ENCODE peak calls at places on chromosome 18, in six cellular contexts. H is NCI-H748 treated with DMSO at 0.1 percent for 48 hours, C is SHP77, Y is HCT116, J is left colon, F is Caco-2. K is an unnamed sample.

GRCh38 chr18:12606592-12607315 is 51.2 kb downstream of the SPIRE1 start:
- DNase-seq in H (no peak), C (no peak), Y (peak), J (no peak), F (no peak), K (peak)

GRCh38 chr18:35695384-35695783 is 113.8 kb downstream of the GALNT1 start:
- DNase-seq in H (no peak), C (no peak), Y (no peak), J (no peak), F (no peak), K (no peak)

GRCh38 chr18:47953471-47953931 is 23.0 kb upstream of the SMAD2 start:
- DNase-seq in H (no peak), C (peak), Y (no peak), J (no peak), F (no peak), K (no peak)

GRCh38 chr18:27411911-27412310 is 226.8 kb upstream of the CHST9 start:
- DNase-seq in H (no peak), C (no peak), Y (no peak), J (no peak), F (no peak), K (no peak)

GRCh38 chr18:79755496-79756142 is 42.1 kb upstream of the KCNG2 start:
- DNase-seq in H (no peak), C (no peak), Y (no peak), J (peak), F (no peak), K (no peak)

GRCh38 chr18:2905802-2906521 is 59.2 kb downstream of the EMILIN2 start:
- DNase-seq in H (peak), C (no peak), Y (peak), J (peak), F (peak), K (no peak)

GRCh38 chr18:37567061-37567993 is 1.7 kb upstream of the CELF4 start:
- DNase-seq in H (peak), C (peak), Y (no peak), J (no peak), F (no peak), K (no peak)

GRCh38 chr18:34039194-34039593 is 185.5 kb downstream of the NOL4 start:
- DNase-seq in H (no peak), C (no peak), Y (no peak), J (no peak), F (no peak), K (no peak)

GRCh38 chr18:48841381-48842258 is 109.1 kb downstream of the SMAD7 start:
- DNase-seq in H (no peak), C (no peak), Y (no peak), J (no peak), F (peak), K (no peak)

GRCh38 chr18:54675076-54675475 is 84.0 kb downstream of the DYNAP start:
- DNase-seq in H (no peak), C (no peak), Y (no peak), J (no peak), F (no peak), K (no peak)

GRCh38 chr18:46320928-46321855 is 217.0 kb downstream of the HAUS1 start:
- DNase-seq in H (no peak), C (no peak), Y (no peak), J (no peak), F (no peak), K (no peak)

GRCh38 chr18:11955299-11956029 is 25.8 kb upstream of the IMPA2 start:
- DNase-seq in H (no peak), C (peak), Y (no peak), J (peak), F (no peak), K (no peak)

K was measured in NCI-H460.